ENCODE peak calls at places on chromosomes 3 and 15, in eight cellular contexts. C is cardiac muscle cell, T is heart right ventricle, W is hepatocyte, A is stomach, E is tibial artery, P is GM23338, B is psoas muscle. I is an unnamed sample. For H3K27me3 and H3K4me1, the result is how much of the 10 kb centered on the place peaks cover.

GRCh38 chr3:14451844-14452533 is 49.6 kb downstream of the SLC6A6 start:
- DNase-seq in W (peak), P (no peak), T (peak), B (peak), C (peak), E (peak), A (peak), I (peak)

GRCh38 chr3:184017672-184018423 is at the start of gene ABCC5:
- DNase-seq in A (peak), C (peak), B (peak), P (peak), E (peak), W (peak), T (peak), I (peak)

GRCh38 chr15:43143203-43143941 is 10.0 kb downstream of the TMEM62 start:
- DNase-seq in T (no peak), P (no peak), W (no peak), A (no peak), B (no peak), C (no peak), E (no peak), I (no peak)

GRCh38 chr15:76998661-76999285 is 3.8 kb downstream of the PSTPIP1 start:
- DNase-seq in W (no peak), B (no peak), E (peak), C (no peak), P (no peak), T (no peak), A (no peak), I (peak)

GRCh38 chr15:64847016-64847415 is 5.3 kb downstream of the PLEKHO2 start:
- DNase-seq in W (no peak), A (no peak), C (no peak), T (no peak), E (no peak), B (no peak), P (no peak), I (no peak)

GRCh38 chr3:59555593-59556315 is 505.9 kb upstream of the CFAP20DC start:
- DNase-seq in P (no peak), B (no peak), E (no peak), T (no peak), W (no peak), A (no peak), C (peak), I (no peak)

GRCh38 chr3:127458698-127459097 is 131.8 kb downstream of the TPRA1 start:
- DNase-seq in A (no peak), B (peak), P (peak), T (no peak), E (no peak), W (peak), C (peak), I (no peak)

GRCh38 chr3:52986049-52986448 is 59.8 kb downstream of the SFMBT1 start:
- DNase-seq in B (no peak), P (no peak), C (peak), W (no peak), A (no peak), T (no peak), E (no peak), I (no peak)

GRCh38 chr15:42808921-42809320 is 72.0 kb upstream of the CDAN1 start:
- DNase-seq in C (no peak), A (no peak), E (no peak), P (no peak), B (no peak), T (no peak), W (no peak), I (no peak)

GRCh38 chr3:186097663-186098451 is 11.0 kb downstream of the ETV5 start:
- DNase-seq in C (peak), A (peak), T (peak), B (peak), P (peak), W (peak), E (peak), I (peak)
- H3K27ac ChIP-seq in C (peak), A (peak), T (peak), B (peak), P (peak), W (peak), E (peak), I (no peak)

DNA sequence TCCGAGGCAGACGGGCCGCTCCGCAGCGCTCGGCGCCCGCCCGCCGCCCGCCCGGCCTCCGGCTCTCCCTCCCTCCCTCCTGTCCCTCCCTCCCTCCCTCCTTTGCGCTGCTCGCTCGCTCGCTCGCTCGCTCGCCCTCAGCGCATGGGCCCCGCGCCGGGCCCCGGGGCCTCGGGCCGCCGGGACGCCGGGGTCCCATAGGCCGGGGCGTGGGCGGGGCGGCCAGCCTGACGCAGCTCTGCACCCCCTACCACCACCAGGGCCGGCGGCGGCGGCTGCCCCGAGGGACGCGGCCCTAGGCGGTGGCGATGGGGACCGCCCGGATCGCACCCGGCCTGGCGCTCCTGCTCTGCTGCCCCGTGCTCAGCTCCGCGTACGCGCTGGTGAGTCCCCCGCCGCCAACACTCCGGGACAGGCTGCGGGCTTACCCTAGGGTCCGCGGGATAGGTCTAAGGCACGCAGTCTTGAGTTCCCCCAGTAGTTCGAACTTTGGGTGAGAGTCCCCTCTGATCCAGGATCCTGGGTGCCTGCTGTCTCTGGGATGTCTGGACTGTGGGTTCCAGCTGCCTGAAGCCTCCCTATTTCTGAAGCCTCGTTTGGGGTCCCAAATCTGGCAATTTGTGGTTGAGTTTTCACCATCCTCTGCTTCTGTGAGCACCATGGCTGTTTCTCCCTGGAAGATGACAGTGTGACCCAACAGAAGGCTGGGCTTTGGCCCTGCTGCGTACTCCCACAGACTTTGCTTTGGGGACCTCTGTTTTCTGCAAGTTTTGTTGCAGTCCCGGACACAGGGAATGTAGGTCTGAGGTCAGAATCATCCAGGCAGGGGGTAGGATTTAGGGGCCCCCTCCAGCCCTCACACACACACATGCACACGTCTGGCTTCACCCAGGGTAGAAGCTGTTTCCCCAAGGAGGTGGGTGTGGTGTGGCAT is 6.0 kb downstream of the PTH1R start:
- DNase-seq in E (no peak), C (peak), W (peak), B (no peak), T (no peak), A (no peak), P (peak), I (no peak)
- H3K27me3 ChIP-seq in E (under half), C (under half), W (under half), B (under half), T (under half), A (half or more), P (half or more), I (under half)

DNA sequence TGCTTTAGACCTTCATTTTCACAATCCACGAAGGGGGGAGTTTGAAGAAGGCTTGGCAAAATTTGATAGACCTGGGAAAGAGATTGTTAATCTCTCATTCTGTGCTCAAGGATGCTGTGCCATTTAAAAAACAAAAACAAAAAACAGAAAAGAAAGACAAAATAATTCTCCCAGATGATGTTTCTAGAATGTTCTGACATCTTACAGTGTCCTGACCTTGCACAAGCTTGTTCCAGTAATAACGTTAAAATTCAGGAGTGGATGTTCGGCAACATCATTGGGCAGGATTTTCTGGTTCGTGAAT is 79.9 kb downstream of the SMAD3 start:
- DNase-seq in E (no peak), A (no peak), T (no peak), C (no peak), B (no peak), P (no peak), W (no peak), I (no peak)
- H3K4me1 ChIP-seq in E (under half), A (half or more), T (half or more), C (half or more), B (half or more), P (half or more), W (half or more), I (half or more)

GRCh38 chr3:99714146-99714545 is 75.8 kb downstream of the COL8A1 start:
- DNase-seq in T (no peak), E (peak), W (peak), C (peak), B (no peak), A (no peak), P (no peak), I (no peak)
- H3K27ac ChIP-seq in T (no peak), E (peak), W (peak), C (no peak), B (no peak), A (no peak), P (no peak), I (no peak)

DNA sequence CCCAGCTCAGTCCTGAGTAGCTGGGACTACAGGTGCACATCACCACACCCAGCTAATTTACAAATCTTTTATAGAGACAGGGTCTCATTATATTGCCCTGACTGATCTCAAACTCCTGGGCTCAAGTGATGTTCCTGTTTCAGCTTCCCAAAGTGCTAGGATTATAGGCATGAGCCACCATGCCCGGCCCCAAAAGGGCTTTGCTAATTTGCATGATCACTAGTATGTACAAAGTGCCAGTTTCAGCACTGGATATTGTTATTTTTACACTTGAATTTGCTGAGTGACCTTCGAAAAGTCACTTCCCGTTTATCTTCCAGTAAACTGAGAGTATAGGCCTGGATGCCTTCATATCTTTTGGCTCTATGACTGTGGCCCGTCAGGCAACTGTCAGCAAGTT is 12.2 kb downstream of the CLN6 start:
- DNase-seq in T (no peak), W (no peak), C (no peak), P (no peak), A (no peak), E (peak), B (no peak), I (peak)
- H3K27me3 ChIP-seq in T (under half), W (under half), C (under half), P (under half), A (under half), E (under half), B (under half), I (under half)

DNA sequence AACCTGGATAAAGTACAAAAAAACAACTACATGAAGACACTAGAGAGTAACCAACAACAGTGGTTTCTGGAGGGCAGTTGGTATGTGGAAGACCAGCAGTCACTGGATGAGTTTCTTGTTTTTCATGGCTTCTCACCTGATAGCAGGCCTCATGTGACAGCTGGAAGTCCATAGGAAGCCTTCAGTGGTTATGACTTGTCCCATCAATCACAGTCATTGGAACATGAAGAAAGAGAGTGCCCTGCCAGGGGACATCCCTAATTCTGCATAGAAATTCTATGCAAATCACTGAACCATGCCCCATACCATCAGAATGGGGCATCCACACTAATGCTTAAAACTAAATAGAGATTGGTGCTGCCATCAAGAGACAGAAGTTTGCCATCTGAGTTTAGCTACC is 81.6 kb downstream of the AKAP13 start:
- DNase-seq in T (no peak), P (no peak), A (no peak), C (no peak), W (no peak), B (no peak), E (no peak), I (no peak)
- H3K4me1 ChIP-seq in T (under half), P (under half), A (under half), C (under half), W (under half), B (under half), E (under half), I (under half)

I was measured in heart left ventricle.